ENCODE peak calls at places on chromosomes 12 and 14, in four cellular contexts. M is HepG2, W is H1, P is GM12878. F is an unnamed sample. For H3K4me1, the result is how much of the 10 kb centered on the place peaks cover.

GRCh38 chr12:76259660-76260389 is 88.4 kb downstream of the BBS10 start:
- DNase-seq in M (no peak), W (no peak), P (no peak), F (no peak)

GRCh38 chr12:71371132-71371531 is 68.5 kb upstream of the LGR5 start:
- DNase-seq in M (peak), W (no peak), P (no peak), F (no peak)

GRCh38 chr12:116368196-116369194 is 91.0 kb upstream of the MED13L start:
- DNase-seq in M (no peak), W (no peak), P (no peak), F (no peak)

GRCh38 chr12:56271031-56271430 is 4.3 kb downstream of the COQ10A start:
- DNase-seq in M (no peak), W (no peak), P (no peak), F (no peak)

GRCh38 chr12:124024263-124024678 is 51.3 kb downstream of the ZNF664 start:
- DNase-seq in M (no peak), W (no peak), P (no peak), F (no peak)

GRCh38 chr12:9948606-9949286 is 16.6 kb upstream of the CLEC2A start:
- DNase-seq in M (no peak), W (no peak), P (peak), F (no peak)

GRCh38 chr12:93107514-93107942 is 178.4 kb upstream of the EEA1 start:
- DNase-seq in M (no peak), W (no peak), P (no peak), F (no peak)

GRCh38 chr12:42732908-42733411 is 143.4 kb upstream of the PRICKLE1 start:
- DNase-seq in M (no peak), W (no peak), P (no peak), F (no peak)

GRCh38 chr12:40054554-40055226 is 51.2 kb downstream of the SLC2A13 start:
- DNase-seq in M (no peak), W (no peak), P (no peak), F (no peak)

GRCh38 chr12:80941916-80942315 is 4.2 kb upstream of the LIN7A start:
- DNase-seq in M (no peak), W (no peak), P (no peak), F (no peak)

GRCh38 chr14:47300801-47301200 is 374.6 kb downstream of the MDGA2 start:
- DNase-seq in M (no peak), W (no peak), P (no peak), F (no peak)

GRCh38 chr14:96792003-96792402 is 5.2 kb upstream of the VRK1 start:
- DNase-seq in M (no peak), W (no peak), P (no peak), F (no peak)

GRCh38 chr14:100617715-100618693 is 30.8 kb upstream of the BEGAIN start:
- DNase-seq in M (no peak), W (no peak), P (no peak), F (no peak)
- TF ChIP-seq YY1 in M (no peak), W (no peak), P (no peak), F (no peak)

DNA sequence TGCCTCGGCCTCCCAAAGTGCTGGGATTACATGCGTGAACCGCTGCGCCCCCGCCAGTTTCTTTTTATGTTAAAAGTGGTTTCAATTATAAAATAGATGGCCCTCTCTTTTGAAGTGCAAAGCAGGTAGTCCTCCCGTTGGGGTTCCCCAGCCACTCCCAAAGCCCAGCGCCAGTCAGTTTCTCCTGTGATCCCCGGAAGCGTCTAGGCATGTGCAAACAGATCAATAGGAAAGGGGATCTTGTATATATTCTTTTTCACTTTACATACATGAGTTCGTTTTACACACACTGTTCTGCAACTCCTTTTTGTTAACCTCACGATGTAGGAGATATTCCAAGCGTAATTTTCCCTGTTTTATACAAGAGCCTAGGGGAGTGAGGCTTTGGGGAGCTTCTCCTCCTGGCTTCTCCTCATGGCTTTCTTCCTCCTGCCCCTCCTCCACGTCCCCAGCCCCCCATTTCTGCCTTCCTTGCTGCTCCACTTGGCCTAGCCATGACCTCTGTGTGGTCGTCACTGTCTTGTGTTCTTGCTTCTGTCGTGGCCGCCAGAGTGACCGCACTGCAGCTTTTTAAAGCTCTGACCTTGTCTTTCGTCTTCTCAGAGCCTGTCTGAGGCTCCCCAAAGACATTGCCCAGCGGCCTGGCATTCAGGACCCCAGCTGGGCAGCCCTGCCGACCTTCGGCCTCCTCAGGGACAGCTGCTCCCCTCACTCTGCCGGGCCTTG is 16.1 kb upstream of the DLK1 start:
- DNase-seq in M (no peak), W (no peak), P (no peak), F (no peak)
- H3K4me1 ChIP-seq in M (half or more), W (under half), P (under half), F (under half)

GRCh38 chr14:24368215-24368561 is 204 bp downstream of the NFATC4 start:
- DNase-seq in M (no peak), W (peak), P (no peak), F (no peak)
- TF ChIP-seq SUZ12 in M (no peak), W (no peak), P (no peak), F (no peak)

GRCh38 chr12:125069616-125070015 is 4.4 kb downstream of the AACS start:
- DNase-seq in M (no peak), W (no peak), P (no peak), F (no peak)
- TF ChIP-seq YY1 in M (no peak), W (no peak), P (no peak), F (no peak)

GRCh38 chr12:6224550-6224949 is 24.4 kb downstream of the CD9 start:
- DNase-seq in M (no peak), W (no peak), P (no peak), F (no peak)

GRCh38 chr12:6228535-6229223 is 28.5 kb downstream of the CD9 start:
- DNase-seq in M (no peak), W (no peak), P (no peak), F (no peak)

GRCh38 chr12:6225630-6226001 is 25.4 kb downstream of the CD9 start:
- DNase-seq in M (no peak), W (no peak), P (no peak), F (no peak)

GRCh38 chr12:6226002-6226700 is 26.0 kb downstream of the CD9 start:
- DNase-seq in M (peak), W (no peak), P (no peak), F (no peak)

DNA sequence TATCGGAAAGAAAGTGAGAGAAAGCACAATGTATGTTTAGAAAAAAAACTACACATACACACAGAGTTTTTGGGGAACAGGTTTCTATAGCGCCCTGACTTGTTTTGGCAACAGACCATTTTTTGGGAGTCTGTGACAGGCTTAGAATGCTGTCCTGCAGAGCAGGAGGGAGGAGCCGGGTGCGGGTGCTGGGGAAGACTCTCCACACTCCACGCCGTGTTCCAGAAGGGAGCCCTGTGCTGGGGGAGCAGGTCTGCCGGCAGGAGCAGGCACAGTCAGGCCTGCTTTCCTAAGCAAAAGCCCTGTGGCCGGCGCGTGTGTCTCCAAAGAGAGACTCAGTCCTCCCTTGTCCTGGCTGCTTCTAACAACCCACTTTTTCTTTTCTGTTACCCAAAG is 26.5 kb downstream of the CD9 start:
- DNase-seq in M (no peak), W (no peak), P (no peak), F (no peak)
- H3K4me1 ChIP-seq in M (half or more), W (under half), P (under half), F (under half)

DNA sequence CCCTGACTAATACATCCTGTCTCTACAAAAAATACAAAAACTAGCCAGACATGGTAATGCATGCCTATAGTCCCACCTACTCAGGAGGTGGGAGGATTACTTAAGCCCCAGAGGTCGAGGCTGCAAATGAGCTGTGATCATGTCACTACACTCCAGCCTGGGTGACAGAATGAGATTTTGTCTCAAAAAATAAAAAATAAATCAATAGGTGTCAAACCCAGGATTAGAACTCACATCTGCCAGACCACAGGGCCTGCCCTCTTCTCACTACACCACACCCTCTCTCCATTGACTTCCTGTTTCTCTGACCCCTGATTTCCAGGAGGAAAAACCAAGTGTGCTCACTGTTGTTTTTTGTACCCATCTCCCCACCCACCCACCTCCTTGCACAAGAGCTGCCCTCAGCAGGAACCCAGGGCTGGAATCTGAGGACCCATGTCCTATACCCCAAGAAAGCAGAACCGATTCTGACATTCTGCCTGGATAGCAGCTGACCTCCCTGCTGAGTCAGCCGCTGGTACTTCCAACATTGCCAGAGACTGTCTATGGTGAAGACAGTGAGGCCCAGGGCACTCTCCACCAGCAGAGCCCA is 6.2 kb downstream of the CMKLR1 start:
- DNase-seq in M (no peak), W (no peak), P (no peak), F (no peak)
- TF ChIP-seq SUZ12 in M (no peak), W (no peak), P (no peak), F (no peak)

DNA sequence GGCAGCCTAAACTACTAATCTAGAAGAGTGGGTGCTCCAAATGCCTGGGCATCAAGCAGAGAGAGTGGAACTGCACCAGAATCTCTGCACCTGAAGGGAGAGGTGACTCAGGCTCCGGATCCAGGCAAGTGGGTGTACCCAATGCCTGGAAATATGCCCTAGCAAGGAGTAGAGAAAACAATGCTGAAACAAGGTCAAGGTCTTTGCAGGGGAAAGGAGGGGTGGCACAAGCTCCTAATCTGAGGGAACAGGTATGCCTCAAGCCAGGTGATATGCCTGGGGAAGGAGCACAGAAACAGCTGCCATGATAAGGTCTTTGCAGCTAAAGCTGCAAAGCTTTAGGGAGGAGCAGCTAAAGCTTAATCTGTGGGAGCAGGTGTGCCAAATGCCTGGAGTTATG is 136.0 kb upstream of the KITLG start:
- DNase-seq in M (no peak), W (no peak), P (no peak), F (no peak)
- TF ChIP-seq YY1 in M (no peak), W (no peak), P (no peak), F (no peak)

GRCh38 chr12:27180862-27181261 is 63.2 kb upstream of the STK38L start:
- DNase-seq in M (no peak), W (no peak), P (no peak), F (no peak)

GRCh38 chr12:27178723-27179398 is 65.2 kb upstream of the STK38L start:
- DNase-seq in M (no peak), W (no peak), P (no peak), F (no peak)

GRCh38 chr12:27178251-27178650 is 65.8 kb upstream of the STK38L start:
- DNase-seq in M (no peak), W (no peak), P (no peak), F (no peak)

GRCh38 chr12:27177716-27178115 is 66.4 kb upstream of the STK38L start:
- DNase-seq in M (no peak), W (no peak), P (no peak), F (no peak)

DNA sequence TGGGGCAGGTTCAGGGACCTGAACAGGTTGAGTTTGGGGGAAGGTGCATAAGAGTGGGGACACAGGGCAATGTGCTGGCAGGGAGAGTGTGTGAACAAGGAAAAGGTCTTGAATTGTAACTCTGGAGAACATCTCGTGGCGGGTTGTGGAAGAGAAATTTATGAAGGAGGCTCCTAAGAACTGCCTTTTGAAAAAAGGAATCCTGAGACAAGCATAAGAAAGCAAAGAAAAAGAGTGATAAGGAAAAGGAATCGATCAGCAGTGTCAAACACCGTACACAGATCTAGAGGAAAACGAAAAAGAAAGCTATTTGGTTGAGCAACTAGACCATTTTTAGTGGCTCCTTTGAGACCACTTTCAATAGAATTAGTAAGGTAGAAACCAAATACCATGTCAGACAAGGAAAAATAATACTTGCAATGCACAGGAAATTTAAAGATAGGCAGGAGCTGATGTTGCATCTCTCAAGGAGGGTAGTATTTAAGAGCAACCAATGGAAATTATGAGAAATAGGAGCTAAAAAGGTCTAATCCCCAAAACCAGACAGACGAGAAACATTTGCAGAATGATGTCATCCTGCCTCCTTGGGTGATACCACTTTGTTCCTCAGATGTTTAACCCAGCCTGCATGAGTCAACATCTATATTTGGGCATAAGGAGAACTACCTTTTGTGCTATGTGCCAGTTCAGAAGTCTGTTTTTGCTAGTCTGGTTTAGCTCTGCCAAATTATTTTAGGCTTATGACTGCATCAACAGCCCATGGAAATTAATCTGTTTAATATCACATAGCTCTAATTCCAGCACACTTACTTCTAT is 64.5 kb upstream of the STK38L start:
- DNase-seq in M (peak), W (no peak), P (peak), F (no peak)
- H3K4me1 ChIP-seq in M (under half), W (under half), P (under half), F (under half)

DNA sequence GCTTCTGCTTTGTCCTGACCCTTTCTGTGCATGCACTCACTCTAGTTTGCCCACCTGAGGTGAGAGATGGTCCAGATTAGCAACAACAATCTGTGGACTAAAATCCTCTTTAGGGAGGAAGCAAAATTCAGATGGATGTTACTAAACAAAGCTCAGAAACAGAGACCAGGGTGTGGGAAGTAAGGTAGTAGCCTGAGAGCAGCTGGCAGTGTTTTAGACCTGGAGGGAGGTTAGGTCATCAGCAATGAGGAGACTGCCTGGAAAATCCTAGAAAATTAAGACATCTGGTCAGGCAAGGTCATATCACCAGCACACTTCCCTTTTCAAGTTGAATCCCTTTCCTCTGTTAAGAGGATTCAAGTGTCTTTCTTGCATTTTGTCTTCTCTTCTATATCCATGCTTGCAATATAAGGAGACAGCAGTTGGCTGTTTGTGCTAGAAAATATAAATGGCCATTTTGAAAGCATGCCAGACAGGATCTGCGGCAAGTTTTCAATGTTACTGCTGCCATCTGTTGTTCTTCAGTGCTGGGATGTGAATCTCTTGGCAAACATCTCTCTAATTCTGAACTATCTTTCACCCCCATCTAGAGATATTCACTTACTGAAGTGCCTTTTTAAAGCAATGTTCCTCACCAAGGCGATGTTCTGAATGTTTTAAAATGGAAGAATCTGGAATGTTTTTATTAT is 266.4 kb downstream of the NAV3 start:
- DNase-seq in M (no peak), W (no peak), P (no peak), F (no peak)
- TF ChIP-seq SUZ12 in M (no peak), W (no peak), P (no peak), F (no peak)

GRCh38 chr12:120065472-120065871 is 51.1 kb downstream of the RAB35 start:
- DNase-seq in M (no peak), W (no peak), P (no peak), F (no peak)
- TF ChIP-seq YY1 in M (no peak), W (no peak), P (no peak), F (no peak)

F was measured in NT2/D1.